ENCODE peak calls at places on chromosomes 4 and X, in six cellular contexts. One of them, this sample, is unnamed.

GRCh38 chr4:181944527-181944926 is 298.7 kb upstream of the TENM3 start:
- DNase-seq in colonic mucosa: no peak
- DNase-seq in heart right ventricle: no peak
- DNase-seq in gastrocnemius medialis: no peak
- DNase-seq in transverse colon: no peak
- DNase-seq in H1: no peak
- DNase-seq in this sample: no peak

GRCh38 chr4:145189981-145190380 is 9.6 kb upstream of the OTUD4 start:
- DNase-seq in transverse colon: no peak
- DNase-seq in heart right ventricle: no peak
- DNase-seq in colonic mucosa: no peak
- DNase-seq in gastrocnemius medialis: no peak
- DNase-seq in H1: no peak
- DNase-seq in this sample: no peak

GRCh38 chr4:99763635-99764101 is 53.0 kb upstream of the DAPP1 start:
- DNase-seq in H1: no peak
- DNase-seq in heart right ventricle: no peak
- DNase-seq in gastrocnemius medialis: no peak
- DNase-seq in colonic mucosa: no peak
- DNase-seq in transverse colon: no peak
- DNase-seq in this sample: peak; percentile 62

GRCh38 chr4:158025131-158025530 is 147.7 kb downstream of the GASK1B start:
- DNase-seq in colonic mucosa: no peak
- DNase-seq in heart right ventricle: no peak
- DNase-seq in gastrocnemius medialis: no peak
- DNase-seq in transverse colon: no peak
- DNase-seq in H1: no peak
- DNase-seq in this sample: no peak

GRCh38 chr4:86608757-86609375 is 14.8 kb downstream of the PTPN13 start:
- DNase-seq in heart right ventricle: no peak
- DNase-seq in transverse colon: no peak
- DNase-seq in colonic mucosa: no peak
- DNase-seq in gastrocnemius medialis: no peak
- DNase-seq in H1: no peak
- DNase-seq in this sample: no peak

GRCh38 chrX:129632443-129632842 is 22.3 kb downstream of the APLN start:
- DNase-seq in transverse colon: no peak
- DNase-seq in heart right ventricle: no peak
- DNase-seq in colonic mucosa: no peak
- DNase-seq in H1: no peak
- DNase-seq in gastrocnemius medialis: no peak
- DNase-seq in this sample: no peak

GRCh38 chr4:145388043-145388442 is 93.6 kb upstream of the SMAD1 start:
- DNase-seq in H1: no peak
- DNase-seq in transverse colon: no peak
- DNase-seq in gastrocnemius medialis: no peak
- DNase-seq in heart right ventricle: no peak
- DNase-seq in colonic mucosa: no peak
- DNase-seq in this sample: no peak

GRCh38 chrX:134374294-134374693 is 85.7 kb upstream of the HPRT1 start:
- DNase-seq in H1: no peak
- DNase-seq in transverse colon: no peak
- DNase-seq in colonic mucosa: no peak
- DNase-seq in heart right ventricle: no peak
- DNase-seq in gastrocnemius medialis: no peak
- DNase-seq in this sample: no peak

GRCh38 chrX:136065044-136065671 is 79.9 kb downstream of the SLC9A6 start:
- DNase-seq in heart right ventricle: peak; percentile 40
- DNase-seq in gastrocnemius medialis: peak; percentile 8
- DNase-seq in transverse colon: no peak
- DNase-seq in colonic mucosa: no peak
- DNase-seq in H1: no peak
- DNase-seq in this sample: peak; percentile 32

GRCh38 chr4:185936650-185937376 is 124.8 kb upstream of the SORBS2 start:
- DNase-seq in H1: no peak
- DNase-seq in gastrocnemius medialis: no peak
- DNase-seq in heart right ventricle: no peak
- DNase-seq in transverse colon: no peak
- DNase-seq in colonic mucosa: no peak
- DNase-seq in this sample: no peak

GRCh38 chrX:110163488-110163887 is 154.4 kb downstream of the AMMECR1 start:
- DNase-seq in transverse colon: no peak
- DNase-seq in colonic mucosa: no peak
- DNase-seq in heart right ventricle: no peak
- DNase-seq in gastrocnemius medialis: no peak
- DNase-seq in H1: no peak
- DNase-seq in this sample: no peak

GRCh38 chr4:30719363-30720020 is 677 bp upstream of the PCDH7 start:
- DNase-seq in colonic mucosa: peak; percentile 45
- DNase-seq in H1: peak; percentile 77
- DNase-seq in transverse colon: peak; percentile 40
- DNase-seq in gastrocnemius medialis: no peak
- DNase-seq in heart right ventricle: peak; percentile 50
- DNase-seq in this sample: peak; percentile 55

GRCh38 chr4:13541176-13541604 is 3.1 kb downstream of the NKX3-2 start:
- DNase-seq in colonic mucosa: no peak
- DNase-seq in H1: peak; percentile 57
- DNase-seq in gastrocnemius medialis: no peak
- DNase-seq in transverse colon: no peak
- DNase-seq in heart right ventricle: no peak
- DNase-seq in this sample: no peak

GRCh38 chrX:42149786-42150185 is 226.4 kb upstream of the CASK start:
- DNase-seq in heart right ventricle: no peak
- DNase-seq in transverse colon: no peak
- DNase-seq in colonic mucosa: no peak
- DNase-seq in gastrocnemius medialis: no peak
- DNase-seq in H1: no peak
- DNase-seq in this sample: no peak

GRCh38 chr4:181761130-181761529 is 482.1 kb upstream of the TENM3 start:
- DNase-seq in transverse colon: no peak
- DNase-seq in colonic mucosa: no peak
- DNase-seq in gastrocnemius medialis: no peak
- DNase-seq in H1: no peak
- DNase-seq in heart right ventricle: no peak
- DNase-seq in this sample: no peak

GRCh38 chr4:58776627-58777026 is 1666.4 kb upstream of the IGFBP7 start:
- DNase-seq in transverse colon: no peak
- DNase-seq in H1: no peak
- DNase-seq in heart right ventricle: no peak
- DNase-seq in colonic mucosa: no peak
- DNase-seq in gastrocnemius medialis: no peak
- DNase-seq in this sample: no peak

DNA sequence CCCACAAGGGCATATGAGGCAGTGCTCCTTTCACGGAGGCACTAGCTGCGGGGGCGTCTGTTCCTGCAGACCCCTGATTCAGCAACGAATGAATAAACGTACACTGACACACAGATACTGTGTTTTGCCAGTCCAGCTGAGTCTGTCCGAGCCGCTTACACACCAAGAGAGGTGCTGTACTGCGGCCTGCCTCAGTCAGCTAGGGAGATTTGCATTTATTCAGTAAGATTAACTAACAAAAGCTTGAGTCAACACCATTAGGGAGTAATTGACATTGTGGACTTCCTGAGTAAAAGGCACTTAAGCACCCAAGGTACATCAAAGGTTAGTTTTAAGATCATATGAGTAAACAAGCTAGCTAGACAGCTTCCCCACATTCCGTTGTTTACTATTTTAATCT is 31.0 kb upstream of the BEX4 start:
- DNase-seq in colonic mucosa: no peak
- DNase-seq in H1: no peak
- DNase-seq in gastrocnemius medialis: no peak
- DNase-seq in transverse colon: no peak
- DNase-seq in heart right ventricle: no peak
- DNase-seq in this sample: no peak
- H3K4me3 ChIP-seq in colonic mucosa: no peak overlapping the region
- H3K4me3 ChIP-seq in H1: no peak overlapping the region
- H3K4me3 ChIP-seq in gastrocnemius medialis: no peak overlapping the region
- H3K4me3 ChIP-seq in transverse colon: no peak overlapping the region
- H3K4me3 ChIP-seq in heart right ventricle: no peak overlapping the region
- H3K4me3 ChIP-seq in this sample: no peak overlapping the region

DNA sequence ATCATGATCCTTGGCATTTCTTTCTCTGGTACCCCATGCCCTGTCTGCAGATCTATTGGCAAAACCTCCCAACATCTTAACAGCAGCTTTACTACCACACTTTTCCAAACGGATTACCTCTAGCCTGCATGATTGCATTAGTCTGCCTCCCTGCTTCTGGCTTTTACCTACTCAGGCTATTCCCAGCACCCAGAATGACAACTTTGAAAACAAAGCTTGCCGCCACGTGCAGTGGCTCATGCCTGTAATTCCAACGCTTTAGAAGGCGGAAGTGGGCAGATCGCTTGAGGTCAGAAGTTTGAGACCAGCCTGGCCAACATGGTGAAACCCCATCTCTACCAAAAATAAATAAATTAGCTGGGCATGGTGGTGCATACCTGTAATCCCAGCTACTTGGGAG is 60.2 kb downstream of the UBE2K start:
- DNase-seq in gastrocnemius medialis: no peak
- DNase-seq in colonic mucosa: no peak
- DNase-seq in heart right ventricle: no peak
- DNase-seq in H1: no peak
- DNase-seq in transverse colon: no peak
- DNase-seq in this sample: no peak
- H3K36me3 ChIP-seq in gastrocnemius medialis: peaks cover 49% of the 10 kb centered on the region
- H3K36me3 ChIP-seq in colonic mucosa: no peaks in the 10 kb centered on the region
- H3K36me3 ChIP-seq in heart right ventricle: peaks cover 79% of the 10 kb centered on the region
- H3K36me3 ChIP-seq in H1: peaks cover 7% of the 10 kb centered on the region
- H3K36me3 ChIP-seq in transverse colon: no peaks in the 10 kb centered on the region
- H3K36me3 ChIP-seq in this sample: no peaks in the 10 kb centered on the region

GRCh38 chr4:2832981-2833670 is 10.5 kb upstream of the ADD1 start:
- DNase-seq in H1: no peak
- DNase-seq in colonic mucosa: no peak
- DNase-seq in transverse colon: peak; percentile 5
- DNase-seq in heart right ventricle: no peak
- DNase-seq in gastrocnemius medialis: no peak
- DNase-seq in this sample: no peak
- H3K4me3 ChIP-seq in H1: no peak overlapping the region
- H3K4me3 ChIP-seq in colonic mucosa: no peak overlapping the region
- H3K4me3 ChIP-seq in transverse colon: no peak overlapping the region
- H3K4me3 ChIP-seq in heart right ventricle: no peak overlapping the region
- H3K4me3 ChIP-seq in gastrocnemius medialis: no peak overlapping the region
- H3K4me3 ChIP-seq in this sample: no peak overlapping the region

GRCh38 chr4:150598906-150599305 is 17.0 kb downstream of the MAB21L2 start:
- DNase-seq in colonic mucosa: no peak
- DNase-seq in heart right ventricle: no peak
- DNase-seq in transverse colon: no peak
- DNase-seq in H1: no peak
- DNase-seq in gastrocnemius medialis: no peak
- DNase-seq in this sample: no peak
- H3K36me3 ChIP-seq in colonic mucosa: no peaks in the 10 kb centered on the region
- H3K36me3 ChIP-seq in heart right ventricle: peaks cover 17% of the 10 kb centered on the region
- H3K36me3 ChIP-seq in transverse colon: no peaks in the 10 kb centered on the region
- H3K36me3 ChIP-seq in H1: no peaks in the 10 kb centered on the region
- H3K36me3 ChIP-seq in gastrocnemius medialis: no peaks in the 10 kb centered on the region
- H3K36me3 ChIP-seq in this sample: no peaks in the 10 kb centered on the region

This sample was measured in uterus.